ENCODE peak calls at places on chromosome 18, in eight cellular contexts. One of them, this sample, is unnamed.

GRCh38 chr18:40875101-40875500 is 1079.9 kb upstream of the PIK3C3 start:
- DNase-seq in vagina: no peak
- DNase-seq in right lobe of liver: no peak
- DNase-seq in adrenal gland: no peak
- DNase-seq in ovary: no peak
- DNase-seq in breast epithelium: no peak
- DNase-seq in body of pancreas: no peak
- DNase-seq in heart left ventricle: no peak
- DNase-seq in this sample: no peak

GRCh38 chr18:31648966-31649429 is 35.4 kb downstream of the B4GALT6 start:
- DNase-seq in vagina: no peak
- DNase-seq in right lobe of liver: no peak
- DNase-seq in adrenal gland: peak; percentile 73
- DNase-seq in ovary: no peak
- DNase-seq in breast epithelium: no peak
- DNase-seq in body of pancreas: no peak
- DNase-seq in heart left ventricle: no peak
- DNase-seq in this sample: no peak

GRCh38 chr18:39455300-39455699 is 1889.7 kb upstream of the CELF4 start:
- DNase-seq in vagina: no peak
- DNase-seq in right lobe of liver: no peak
- DNase-seq in adrenal gland: no peak
- DNase-seq in ovary: no peak
- DNase-seq in breast epithelium: peak; percentile 22
- DNase-seq in body of pancreas: peak; percentile 10
- DNase-seq in heart left ventricle: peak; percentile 20
- DNase-seq in this sample: no peak

GRCh38 chr18:50179465-50179864 is 15.5 kb downstream of the MYO5B start:
- DNase-seq in vagina: peak; percentile 29
- DNase-seq in right lobe of liver: no peak
- DNase-seq in adrenal gland: no peak
- DNase-seq in ovary: no peak
- DNase-seq in breast epithelium: no peak
- DNase-seq in body of pancreas: no peak
- DNase-seq in heart left ventricle: no peak
- DNase-seq in this sample: no peak

GRCh38 chr18:55830490-55830889 is 242.5 kb upstream of the TCF4 start:
- DNase-seq in vagina: no peak
- DNase-seq in right lobe of liver: no peak
- DNase-seq in adrenal gland: peak; percentile 17
- DNase-seq in ovary: no peak
- DNase-seq in breast epithelium: no peak
- DNase-seq in body of pancreas: no peak
- DNase-seq in heart left ventricle: no peak
- DNase-seq in this sample: no peak

GRCh38 chr18:30582078-30582477 is 460.5 kb downstream of the DSC3 start:
- DNase-seq in vagina: no peak
- DNase-seq in right lobe of liver: no peak
- DNase-seq in adrenal gland: no peak
- DNase-seq in ovary: no peak
- DNase-seq in breast epithelium: no peak
- DNase-seq in body of pancreas: no peak
- DNase-seq in heart left ventricle: no peak
- DNase-seq in this sample: no peak

GRCh38 chr18:38565513-38565912 is 999.9 kb upstream of the CELF4 start:
- DNase-seq in vagina: no peak
- DNase-seq in right lobe of liver: no peak
- DNase-seq in adrenal gland: no peak
- DNase-seq in ovary: no peak
- DNase-seq in breast epithelium: no peak
- DNase-seq in body of pancreas: no peak
- DNase-seq in heart left ventricle: no peak
- DNase-seq in this sample: no peak

GRCh38 chr18:75247041-75247551 is 36.5 kb downstream of the TSHZ1 start:
- DNase-seq in vagina: no peak
- DNase-seq in right lobe of liver: no peak
- DNase-seq in adrenal gland: no peak
- DNase-seq in ovary: no peak
- DNase-seq in breast epithelium: no peak
- DNase-seq in body of pancreas: no peak
- DNase-seq in heart left ventricle: no peak
- DNase-seq in this sample: no peak

GRCh38 chr18:28411806-28412205 is 234.9 kb upstream of the CDH2 start:
- DNase-seq in vagina: no peak
- DNase-seq in right lobe of liver: no peak
- DNase-seq in adrenal gland: no peak
- DNase-seq in ovary: no peak
- DNase-seq in breast epithelium: no peak
- DNase-seq in body of pancreas: no peak
- DNase-seq in heart left ventricle: peak; percentile 75
- DNase-seq in this sample: no peak

GRCh38 chr18:45896991-45897390 is 70.1 kb downstream of the EPG5 start:
- DNase-seq in vagina: no peak
- DNase-seq in right lobe of liver: no peak
- DNase-seq in adrenal gland: no peak
- DNase-seq in ovary: no peak
- DNase-seq in breast epithelium: no peak
- DNase-seq in body of pancreas: no peak
- DNase-seq in heart left ventricle: no peak
- DNase-seq in this sample: no peak

GRCh38 chr18:21960189-21960588 is 209.2 kb upstream of the GATA6 start:
- DNase-seq in vagina: no peak
- DNase-seq in right lobe of liver: no peak
- DNase-seq in adrenal gland: no peak
- DNase-seq in ovary: no peak
- DNase-seq in breast epithelium: no peak
- DNase-seq in body of pancreas: no peak
- DNase-seq in heart left ventricle: peak; percentile 28
- DNase-seq in this sample: no peak

GRCh38 chr18:22667158-22667557 is 249.4 kb upstream of the CTAGE1 start:
- DNase-seq in vagina: no peak
- DNase-seq in right lobe of liver: no peak
- DNase-seq in adrenal gland: no peak
- DNase-seq in ovary: no peak
- DNase-seq in breast epithelium: no peak
- DNase-seq in body of pancreas: no peak
- DNase-seq in heart left ventricle: no peak
- DNase-seq in this sample: no peak

GRCh38 chr18:58101291-58101706 is 57.3 kb downstream of the NEDD4L start:
- DNase-seq in vagina: no peak
- DNase-seq in right lobe of liver: no peak
- DNase-seq in adrenal gland: no peak
- DNase-seq in ovary: no peak
- DNase-seq in breast epithelium: peak; percentile 40
- DNase-seq in body of pancreas: no peak
- DNase-seq in heart left ventricle: no peak
- DNase-seq in this sample: no peak

GRCh38 chr18:23115683-23116096 is 19.6 kb upstream of the CABLES1 start:
- DNase-seq in vagina: no peak
- DNase-seq in right lobe of liver: no peak
- DNase-seq in adrenal gland: peak; percentile 21
- DNase-seq in ovary: no peak
- DNase-seq in breast epithelium: peak; percentile 43
- DNase-seq in body of pancreas: no peak
- DNase-seq in heart left ventricle: no peak
- DNase-seq in this sample: no peak

GRCh38 chr18:41347057-41347456 is 608.0 kb upstream of the PIK3C3 start:
- DNase-seq in vagina: no peak
- DNase-seq in right lobe of liver: no peak
- DNase-seq in adrenal gland: no peak
- DNase-seq in ovary: no peak
- DNase-seq in breast epithelium: no peak
- DNase-seq in body of pancreas: no peak
- DNase-seq in heart left ventricle: no peak
- DNase-seq in this sample: no peak

GRCh38 chr18:2882201-2882600 is 35.4 kb downstream of the EMILIN2 start:
- DNase-seq in vagina: peak; percentile 72
- DNase-seq in right lobe of liver: no peak
- DNase-seq in adrenal gland: no peak
- DNase-seq in ovary: peak; percentile 14
- DNase-seq in breast epithelium: no peak
- DNase-seq in body of pancreas: no peak
- DNase-seq in heart left ventricle: no peak
- DNase-seq in this sample: no peak

GRCh38 chr18:26307161-26307773 is 81.0 kb downstream of the TAF4B start:
- DNase-seq in vagina: no peak
- DNase-seq in right lobe of liver: no peak
- DNase-seq in adrenal gland: peak; percentile 49
- DNase-seq in ovary: no peak
- DNase-seq in breast epithelium: peak; percentile 27
- DNase-seq in body of pancreas: peak; percentile 11
- DNase-seq in heart left ventricle: no peak
- DNase-seq in this sample: no peak

GRCh38 chr18:13463526-13463925 is 245.0 kb downstream of the LDLRAD4 start:
- DNase-seq in vagina: no peak
- DNase-seq in right lobe of liver: no peak
- DNase-seq in adrenal gland: no peak
- DNase-seq in ovary: no peak
- DNase-seq in breast epithelium: no peak
- DNase-seq in body of pancreas: no peak
- DNase-seq in heart left ventricle: no peak
- DNase-seq in this sample: no peak

DNA sequence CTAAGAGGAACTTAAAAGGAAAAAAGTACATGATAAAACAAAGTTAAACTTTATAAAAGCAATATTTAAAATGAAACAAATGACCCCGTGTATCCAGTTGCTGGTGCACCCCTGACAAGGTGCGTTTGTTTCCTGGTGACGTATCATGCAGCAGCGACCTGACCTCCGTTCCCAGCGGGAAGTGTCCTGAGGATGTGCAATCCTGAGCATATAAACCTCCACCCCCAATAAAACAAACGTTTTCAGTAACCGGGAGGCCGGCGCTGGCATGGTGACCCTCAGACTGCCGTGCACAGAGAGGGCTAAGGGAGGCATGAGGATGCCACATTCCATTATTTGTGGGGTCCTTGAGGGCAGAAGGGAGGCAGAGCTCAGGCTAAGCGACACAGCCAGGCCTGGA is 14.8 kb downstream of the SLC66A2 start:
- DNase-seq in vagina: no peak
- DNase-seq in right lobe of liver: peak; percentile 77
- DNase-seq in adrenal gland: no peak
- DNase-seq in ovary: no peak
- DNase-seq in breast epithelium: no peak
- DNase-seq in body of pancreas: peak; percentile 1
- DNase-seq in heart left ventricle: no peak
- DNase-seq in this sample: peak; percentile 66
- H3K36me3 ChIP-seq in vagina: no peaks in the 10 kb centered on the region
- H3K36me3 ChIP-seq in right lobe of liver: peaks cover 4% of the 10 kb centered on the region
- H3K36me3 ChIP-seq in adrenal gland: peaks cover 6% of the 10 kb centered on the region
- H3K36me3 ChIP-seq in ovary: no peaks in the 10 kb centered on the region
- H3K36me3 ChIP-seq in breast epithelium: no peaks in the 10 kb centered on the region
- H3K36me3 ChIP-seq in body of pancreas: no peaks in the 10 kb centered on the region
- H3K36me3 ChIP-seq in heart left ventricle: no peaks in the 10 kb centered on the region
- H3K36me3 ChIP-seq in this sample: peaks cover 55% of the 10 kb centered on the region

GRCh38 chr18:66749475-66750035 is 145.7 kb upstream of the CDH19 start:
- DNase-seq in vagina: no peak
- DNase-seq in right lobe of liver: no peak
- DNase-seq in adrenal gland: no peak
- DNase-seq in ovary: no peak
- DNase-seq in breast epithelium: no peak
- DNase-seq in body of pancreas: no peak
- DNase-seq in heart left ventricle: no peak
- DNase-seq in this sample: no peak
- H3K27ac ChIP-seq in vagina: no peak overlapping the region
- H3K27ac ChIP-seq in right lobe of liver: no peak overlapping the region
- H3K27ac ChIP-seq in adrenal gland: no peak overlapping the region
- H3K27ac ChIP-seq in ovary: no peak overlapping the region
- H3K27ac ChIP-seq in breast epithelium: no peak overlapping the region
- H3K27ac ChIP-seq in body of pancreas: no peak overlapping the region
- H3K27ac ChIP-seq in heart left ventricle: no peak overlapping the region
- H3K27ac ChIP-seq in this sample: no peak overlapping the region

GRCh38 chr18:11996190-11996754 is 15.0 kb downstream of the IMPA2 start:
- DNase-seq in vagina: no peak
- DNase-seq in right lobe of liver: no peak
- DNase-seq in adrenal gland: no peak
- DNase-seq in ovary: no peak
- DNase-seq in breast epithelium: no peak
- DNase-seq in body of pancreas: no peak
- DNase-seq in heart left ventricle: no peak
- DNase-seq in this sample: peak; percentile 57

GRCh38 chr18:11996907-11997306 is 15.6 kb downstream of the IMPA2 start:
- DNase-seq in vagina: no peak
- DNase-seq in right lobe of liver: no peak
- DNase-seq in adrenal gland: no peak
- DNase-seq in ovary: no peak
- DNase-seq in breast epithelium: no peak
- DNase-seq in body of pancreas: no peak
- DNase-seq in heart left ventricle: no peak
- DNase-seq in this sample: peak; percentile 61

GRCh38 chr18:11994346-11994707 is 13.0 kb downstream of the IMPA2 start:
- DNase-seq in vagina: no peak
- DNase-seq in right lobe of liver: peak; percentile 55
- DNase-seq in adrenal gland: no peak
- DNase-seq in ovary: no peak
- DNase-seq in breast epithelium: no peak
- DNase-seq in body of pancreas: peak; percentile 84
- DNase-seq in heart left ventricle: no peak
- DNase-seq in this sample: peak; percentile 55

GRCh38 chr18:11994708-11995444 is 13.6 kb downstream of the IMPA2 start:
- DNase-seq in vagina: no peak
- DNase-seq in right lobe of liver: no peak
- DNase-seq in adrenal gland: no peak
- DNase-seq in ovary: no peak
- DNase-seq in breast epithelium: no peak
- DNase-seq in body of pancreas: peak; percentile 57
- DNase-seq in heart left ventricle: no peak
- DNase-seq in this sample: peak; percentile 61

DNA sequence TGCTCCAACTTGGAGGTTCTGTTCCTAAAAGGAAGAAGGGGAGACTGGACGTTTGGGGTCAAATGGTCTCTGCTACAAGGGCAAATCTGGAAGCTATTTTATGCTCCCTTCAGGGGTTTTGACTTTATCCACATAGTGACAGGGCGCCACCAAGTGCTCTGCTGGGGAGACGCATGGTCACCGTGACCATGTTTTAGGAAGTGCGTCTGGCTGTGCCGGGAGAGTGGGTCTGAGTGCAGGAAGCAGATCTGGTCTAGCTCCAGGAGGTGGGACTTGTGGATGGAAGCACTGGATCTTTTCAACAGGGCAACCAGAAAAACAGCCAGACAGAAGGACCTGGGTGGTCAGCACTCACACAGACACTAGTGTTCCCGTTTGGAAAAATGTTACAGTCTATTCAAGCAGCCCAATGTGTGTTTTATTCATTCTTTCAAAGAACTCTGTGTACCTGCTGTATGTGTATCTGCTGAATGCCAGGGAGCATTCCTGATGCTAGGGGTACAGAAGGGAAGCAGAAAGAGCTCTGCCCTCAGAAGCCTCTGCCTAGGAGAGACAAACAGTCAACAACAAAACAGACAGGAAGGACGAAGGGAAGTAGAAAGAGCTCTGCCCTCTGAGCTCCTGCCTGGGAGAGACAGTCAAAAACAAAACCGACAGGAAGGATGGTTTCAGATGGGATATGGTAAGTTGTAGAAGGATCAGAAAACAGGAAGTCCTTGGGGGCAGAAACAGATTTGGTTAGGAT is 14.3 kb downstream of the IMPA2 start:
- DNase-seq in vagina: no peak
- DNase-seq in right lobe of liver: peak; percentile 79
- DNase-seq in adrenal gland: peak; percentile 79
- DNase-seq in ovary: peak; percentile 64
- DNase-seq in breast epithelium: peak; percentile 60
- DNase-seq in body of pancreas: peak; percentile 87
- DNase-seq in heart left ventricle: peak; percentile 87
- DNase-seq in this sample: peak; percentile 91
- TF ChIP-seq POLR2A in vagina: no peak
- TF ChIP-seq POLR2A in right lobe of liver: no peak
- TF ChIP-seq POLR2A in adrenal gland: no peak
- TF ChIP-seq POLR2A in ovary: no peak
- TF ChIP-seq POLR2A in breast epithelium: no peak
- TF ChIP-seq POLR2A in body of pancreas: peak; percentile 7
- TF ChIP-seq POLR2A in heart left ventricle: no peak
- TF ChIP-seq POLR2A in this sample: no peak

GRCh38 chr18:9869713-9870430 is 15.9 kb upstream of the TXNDC2 start:
- DNase-seq in vagina: no peak
- DNase-seq in right lobe of liver: no peak
- DNase-seq in adrenal gland: peak; percentile 90
- DNase-seq in ovary: peak; percentile 49
- DNase-seq in breast epithelium: no peak
- DNase-seq in body of pancreas: peak; percentile 23
- DNase-seq in heart left ventricle: no peak
- DNase-seq in this sample: no peak
- H3K36me3 ChIP-seq in vagina: no peaks in the 10 kb centered on the region
- H3K36me3 ChIP-seq in right lobe of liver: no peaks in the 10 kb centered on the region
- H3K36me3 ChIP-seq in adrenal gland: no peaks in the 10 kb centered on the region
- H3K36me3 ChIP-seq in ovary: no peaks in the 10 kb centered on the region
- H3K36me3 ChIP-seq in breast epithelium: no peaks in the 10 kb centered on the region
- H3K36me3 ChIP-seq in body of pancreas: no peaks in the 10 kb centered on the region
- H3K36me3 ChIP-seq in heart left ventricle: no peaks in the 10 kb centered on the region
- H3K36me3 ChIP-seq in this sample: no peaks in the 10 kb centered on the region